ENCODE peak calls at places on chromosomes 4 and X, in six cellular contexts. Y, J, P, O, Z and N are unnamed samples.

GRCh38 chrX:101493225-101493624 is 8.0 kb downstream of the ARMCX4 start:
- DNase-seq in Z (no peak), Y (no peak), O (no peak), J (no peak), P (no peak), N (no peak)

GRCh38 chrX:1384738-1385250 is 7.1 kb downstream of the SLC25A6 start:
- DNase-seq in P (no peak), O (no peak), Z (no peak), J (no peak), Y (no peak), N (no peak)

GRCh38 chrX:123822965-123823364 is 36.9 kb upstream of the XIAP start:
- DNase-seq in P (no peak), Z (no peak), Y (no peak), O (no peak), J (no peak), N (no peak)

GRCh38 chr4:182825003-182825402 is 92.2 kb downstream of the DCTD start:
- DNase-seq in Y (no peak), J (no peak), P (no peak), Z (no peak), O (no peak), N (no peak)

GRCh38 chr4:53767503-53767902 is 176.2 kb upstream of the LNX1 start:
- DNase-seq in J (peak), P (no peak), O (no peak), Y (peak), Z (no peak), N (no peak)

GRCh38 chr4:45693746-45694145 is 430.1 kb downstream of the GABRG1 start:
- DNase-seq in Z (no peak), J (no peak), O (no peak), P (no peak), Y (no peak), N (no peak)

GRCh38 chr4:111283066-111283677 is 660.3 kb upstream of the PITX2 start:
- DNase-seq in P (peak), J (peak), Z (peak), O (peak), Y (peak), N (peak)

GRCh38 chrX:71989768-71990167 is 79.1 kb downstream of the NHSL2 start:
- DNase-seq in Y (peak), J (peak), P (no peak), Z (no peak), O (no peak), N (no peak)

GRCh38 chr4:61443813-61444510 is 243.8 kb downstream of the ADGRL3 start:
- DNase-seq in P (no peak), O (no peak), J (peak), Z (no peak), Y (peak), N (no peak)

GRCh38 chr4:88320174-88320779 is 35.9 kb upstream of the PPM1K start:
- DNase-seq in Z (no peak), O (no peak), P (no peak), Y (no peak), J (peak), N (peak)

GRCh38 chr4:148182230-148182928 is 259.8 kb downstream of the NR3C2 start:
- DNase-seq in J (no peak), Z (no peak), O (no peak), Y (no peak), P (no peak), N (no peak)

GRCh38 chr4:184824776-184825393 is 883 bp downstream of the ACSL1 start:
- DNase-seq in P (no peak), O (peak), J (peak), Z (no peak), Y (peak), N (peak)

GRCh38 chrX:134520860-134521390 is 61.0 kb downstream of the HPRT1 start:
- DNase-seq in J (peak), Z (no peak), O (peak), P (no peak), Y (peak), N (peak)

GRCh38 chr4:154367659-154368058 is 123.9 kb downstream of the DCHS2 start:
- DNase-seq in J (no peak), O (no peak), Z (no peak), P (no peak), Y (no peak), N (no peak)

GRCh38 chr4:145792429-145792828 is 112.5 kb downstream of the C4orf51 start:
- DNase-seq in P (no peak), Z (no peak), O (no peak), Y (no peak), J (no peak), N (no peak)

GRCh38 chr4:76640252-76640925 is 205.4 kb downstream of the SHROOM3 start:
- DNase-seq in Z (no peak), O (no peak), Y (no peak), P (no peak), J (no peak), N (no peak)

GRCh38 chr4:181647396-181648107 is 595.6 kb upstream of the TENM3 start:
- DNase-seq in O (no peak), P (no peak), Z (no peak), J (peak), Y (peak), N (no peak)

GRCh38 chr4:87103691-87104187 is 116.7 kb downstream of the KLHL8 start:
- DNase-seq in O (no peak), J (peak), P (no peak), Y (peak), Z (no peak), N (peak)

GRCh38 chr4:139535852-139536234 is 20.2 kb downstream of the SETD7 start:
- DNase-seq in Z (no peak), P (no peak), Y (no peak), J (no peak), O (no peak), N (no peak)

GRCh38 chr4:1759818-1760223 is 33.3 kb upstream of the FGFR3 start:
- DNase-seq in P (no peak), Y (no peak), O (peak), Z (no peak), J (no peak), N (no peak)

GRCh38 chr4:183532823-183533222 is 28.0 kb downstream of the ING2 start:
- DNase-seq in Y (peak), O (no peak), P (no peak), J (peak), Z (no peak), N (no peak)

GRCh38 chr4:84530449-84530848 is 31.4 kb upstream of the NKX6-1 start:
- DNase-seq in O (peak), Y (peak), Z (no peak), P (no peak), J (no peak), N (no peak)

GRCh38 chr4:43282534-43282933 is 390.0 kb downstream of the GRXCR1 start:
- DNase-seq in P (no peak), J (no peak), Y (no peak), Z (no peak), O (peak), N (no peak)

GRCh38 chr4:145843651-145844050 is 95.0 kb downstream of the ZNF827 start:
- DNase-seq in P (no peak), J (no peak), O (no peak), Y (no peak), Z (no peak), N (no peak)

GRCh38 chr4:76955187-76955586 is 5.6 kb downstream of the SEPTIN11 start:
- DNase-seq in O (no peak), Y (peak), J (peak), P (no peak), Z (no peak), N (no peak)

GRCh38 chr4:174117445-174117844 is 166.0 kb downstream of the FBXO8 start:
- DNase-seq in P (no peak), Y (no peak), J (no peak), Z (no peak), O (no peak), N (no peak)

GRCh38 chr4:40316333-40316781 is 18.8 kb upstream of the CHRNA9 start:
- DNase-seq in O (no peak), J (peak), Z (no peak), Y (peak), P (no peak), N (peak)